ENCODE peak calls at places on chromosomes 13 and 19, in four cellular contexts. Q, N, Y and B are unnamed samples.

GRCh38 chr13:43545317-43545874 is 241.4 kb downstream of the ENOX1 start:
- DNase-seq in Y (no peak), N (no peak), Q (no peak), B (no peak)

GRCh38 chr19:6811906-6812305 is 39.4 kb downstream of the VAV1 start:
- DNase-seq in Q (peak), Y (no peak), N (peak), B (peak)

GRCh38 chr13:101784313-101784712 is 331.8 kb downstream of the ITGBL1 start:
- DNase-seq in Y (no peak), Q (no peak), N (no peak), B (no peak)

GRCh38 chr19:40549007-40549708 is 27.5 kb upstream of the SHKBP1 start:
- DNase-seq in Q (no peak), N (peak), Y (peak), B (peak)

GRCh38 chr19:3125900-3126524 is 9.8 kb upstream of the GNA15 start:
- DNase-seq in N (peak), Y (peak), Q (no peak), B (peak)

GRCh38 chr13:61664821-61665705 is 249.4 kb upstream of the PCDH20 start:
- DNase-seq in Q (no peak), N (no peak), Y (no peak), B (no peak)

GRCh38 chr19:35395762-35396199 is 24.9 kb downstream of the GPR42 start:
- DNase-seq in Q (no peak), Y (no peak), N (peak), B (no peak)

GRCh38 chr13:51083706-51084105 is 27.4 kb downstream of the C13orf42 start:
- DNase-seq in Q (no peak), N (no peak), Y (no peak), B (no peak)

GRCh38 chr13:29266743-29267142 is 328.7 kb downstream of the SLC7A1 start:
- DNase-seq in Q (no peak), Y (no peak), N (no peak), B (no peak)

GRCh38 chr19:18967358-18968146 is 26.5 kb upstream of the HOMER3 start:
- DNase-seq in N (no peak), Y (no peak), Q (no peak), B (peak)

GRCh38 chr19:1240925-1241324 is 626 bp upstream of the ATP5F1D start:
- DNase-seq in Q (no peak), N (no peak), Y (no peak), B (no peak)

GRCh38 chr13:77506874-77507273 is 28.6 kb upstream of the SCEL start:
- DNase-seq in Y (no peak), N (no peak), Q (no peak), B (no peak)

GRCh38 chr13:84651288-84651687 is 769.0 kb upstream of the SLITRK1 start:
- DNase-seq in Q (no peak), N (no peak), Y (no peak), B (no peak)

GRCh38 chr13:29925457-29925856 is 75.0 kb upstream of the UBL3 start:
- DNase-seq in Y (no peak), Q (no peak), N (peak), B (peak)

GRCh38 chr13:109521719-109522118 is 264.7 kb downstream of the IRS2 start:
- DNase-seq in Y (no peak), N (no peak), Q (no peak), B (no peak)

GRCh38 chr13:44293354-44293753 is 80.3 kb upstream of the SERP2 start:
- DNase-seq in Q (no peak), N (no peak), Y (no peak), B (no peak)

GRCh38 chr19:35531291-35531690 is 2.0 kb upstream of the GAPDHS start:
- DNase-seq in Q (no peak), N (no peak), Y (no peak), B (no peak)

GRCh38 chr19:2722541-2723344 is 1.6 kb upstream of the DIRAS1 start:
- DNase-seq in Q (no peak), N (peak), Y (no peak), B (peak)

GRCh38 chr19:45501730-45502014 is 3.4 kb downstream of the PPM1N start:
- DNase-seq in Q (no peak), Y (no peak), N (peak), B (no peak)

GRCh38 chr19:31350693-31351211 is 1.5 kb upstream of the TSHZ3 start:
- DNase-seq in Q (no peak), N (peak), Y (no peak), B (peak)

GRCh38 chr19:22144394-22144793 is 52.4 kb downstream of the ZNF676 start:
- DNase-seq in Y (no peak), Q (no peak), N (peak), B (no peak)

DNA sequence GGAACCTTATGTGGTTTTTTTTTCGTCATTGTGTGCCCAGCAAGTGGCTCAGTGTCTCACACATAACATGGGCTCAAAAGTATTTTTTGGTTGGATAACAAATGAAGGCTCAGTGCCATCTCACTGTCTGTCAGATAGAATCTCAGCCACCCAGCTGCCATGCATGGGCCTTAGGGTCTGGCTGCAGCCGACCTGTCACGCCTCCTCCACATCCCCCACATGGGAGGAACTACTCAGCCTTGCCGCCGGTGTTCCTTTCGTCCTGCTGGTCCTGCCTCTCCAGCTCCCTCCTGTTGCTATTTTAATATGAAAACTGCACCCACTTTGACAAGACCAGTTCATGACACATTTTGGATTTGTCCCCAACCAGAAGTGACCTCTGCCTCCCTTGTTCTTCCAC is 121.2 kb downstream of the SHISA2 start:
- DNase-seq in Y (no peak), N (peak), Q (no peak), B (no peak)
- TF ChIP-seq JUND in Y (no peak), N (no peak), Q (no peak), B (no peak)

GRCh38 chr13:32585625-32586021 is 629 bp upstream of the PDS5B start:
- DNase-seq in Y (no peak), Q (no peak), N (no peak), B (no peak)

GRCh38 chr13:32582991-32583390 is 3.3 kb upstream of the PDS5B start:
- DNase-seq in Q (no peak), N (no peak), Y (no peak), B (no peak)

GRCh38 chr13:32577032-32577431 is 9.2 kb upstream of the PDS5B start:
- DNase-seq in N (no peak), Y (no peak), Q (no peak), B (no peak)

GRCh38 chr13:32582281-32582680 is 4.0 kb upstream of the PDS5B start:
- DNase-seq in Y (no peak), N (no peak), Q (no peak), B (no peak)

DNA sequence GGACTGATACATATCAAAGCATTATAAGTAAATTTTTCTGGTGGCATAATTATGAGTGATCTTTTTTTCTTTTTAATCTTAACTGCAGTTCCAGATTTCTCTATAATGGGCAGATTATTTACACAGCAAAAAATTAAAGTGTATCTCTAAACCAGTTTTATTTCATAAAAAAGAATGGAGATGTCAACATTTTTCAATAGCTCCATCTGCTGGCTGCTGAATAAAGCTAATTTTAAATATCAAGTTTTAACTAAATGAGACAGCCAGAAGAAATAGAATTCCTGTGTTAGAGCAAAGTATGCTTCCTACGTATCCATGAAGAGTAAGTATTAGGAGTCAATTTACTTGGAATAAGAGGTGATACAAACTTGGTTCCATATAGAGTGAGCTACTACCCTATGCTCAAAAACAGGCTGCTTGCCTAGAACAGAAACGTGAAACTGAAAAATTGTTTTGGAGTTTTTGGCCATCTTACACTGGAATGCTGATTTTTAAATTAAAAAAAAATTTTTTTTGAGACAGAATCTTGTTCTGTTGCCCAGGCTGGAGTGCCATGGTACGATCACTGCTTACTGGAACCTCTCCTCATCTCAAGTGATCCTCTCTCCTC is 5.0 kb upstream of the PDS5B start:
- DNase-seq in N (no peak), Q (no peak), Y (no peak), B (peak)
- TF ChIP-seq JUND in N (no peak), Q (no peak), Y (no peak), B (no peak)

GRCh38 chr19:5778402-5778801 is 6.1 kb downstream of the PRR22 start:
- DNase-seq in Y (no peak), Q (no peak), N (no peak), B (no peak)
- TF ChIP-seq JUND in Y (no peak), Q (no peak), N (no peak), B (no peak)

GRCh38 chr19:4473011-4473410 is 914 bp downstream of the HDGFL2 start:
- DNase-seq in N (peak), Q (no peak), Y (no peak), B (no peak)

GRCh38 chr19:4471400-4472173 is 510 bp upstream of the HDGFL2 start:
- DNase-seq in Y (peak), Q (peak), N (peak), B (peak)

GRCh38 chr19:4474504-4475136 is 2.5 kb downstream of the HDGFL2 start:
- DNase-seq in Y (peak), N (peak), Q (no peak), B (peak)

GRCh38 chr19:4473708-4474503 is 1.8 kb downstream of the HDGFL2 start:
- DNase-seq in Y (no peak), N (peak), Q (no peak), B (no peak)

GRCh38 chr19:4472174-4472974 is at the start of gene HDGFL2:
- DNase-seq in N (no peak), Y (no peak), Q (no peak), B (no peak)
- TF ChIP-seq JUND in N (no peak), Y (no peak), Q (no peak), B (no peak)

GRCh38 chr13:110713981-110714797 is 689 bp downstream of the ING1 start:
- DNase-seq in Q (no peak), N (peak), Y (no peak), B (no peak)
- TF ChIP-seq JUND in Q (no peak), N (no peak), Y (no peak), B (no peak)

GRCh38 chr19:13102416-13102665 is 317 bp downstream of the LYL1 start:
- DNase-seq in Q (no peak), N (no peak), Y (no peak), B (no peak)

GRCh38 chr19:13104848-13105646 is 2.4 kb upstream of the LYL1 start:
- DNase-seq in Q (no peak), Y (no peak), N (no peak), B (no peak)

GRCh38 chr19:13102666-13103584 is at the start of gene LYL1:
- DNase-seq in Q (no peak), N (peak), Y (no peak), B (no peak)

GRCh38 chr19:13103585-13103923 is 896 bp upstream of the LYL1 start:
- DNase-seq in N (no peak), Q (no peak), Y (no peak), B (no peak)

DNA sequence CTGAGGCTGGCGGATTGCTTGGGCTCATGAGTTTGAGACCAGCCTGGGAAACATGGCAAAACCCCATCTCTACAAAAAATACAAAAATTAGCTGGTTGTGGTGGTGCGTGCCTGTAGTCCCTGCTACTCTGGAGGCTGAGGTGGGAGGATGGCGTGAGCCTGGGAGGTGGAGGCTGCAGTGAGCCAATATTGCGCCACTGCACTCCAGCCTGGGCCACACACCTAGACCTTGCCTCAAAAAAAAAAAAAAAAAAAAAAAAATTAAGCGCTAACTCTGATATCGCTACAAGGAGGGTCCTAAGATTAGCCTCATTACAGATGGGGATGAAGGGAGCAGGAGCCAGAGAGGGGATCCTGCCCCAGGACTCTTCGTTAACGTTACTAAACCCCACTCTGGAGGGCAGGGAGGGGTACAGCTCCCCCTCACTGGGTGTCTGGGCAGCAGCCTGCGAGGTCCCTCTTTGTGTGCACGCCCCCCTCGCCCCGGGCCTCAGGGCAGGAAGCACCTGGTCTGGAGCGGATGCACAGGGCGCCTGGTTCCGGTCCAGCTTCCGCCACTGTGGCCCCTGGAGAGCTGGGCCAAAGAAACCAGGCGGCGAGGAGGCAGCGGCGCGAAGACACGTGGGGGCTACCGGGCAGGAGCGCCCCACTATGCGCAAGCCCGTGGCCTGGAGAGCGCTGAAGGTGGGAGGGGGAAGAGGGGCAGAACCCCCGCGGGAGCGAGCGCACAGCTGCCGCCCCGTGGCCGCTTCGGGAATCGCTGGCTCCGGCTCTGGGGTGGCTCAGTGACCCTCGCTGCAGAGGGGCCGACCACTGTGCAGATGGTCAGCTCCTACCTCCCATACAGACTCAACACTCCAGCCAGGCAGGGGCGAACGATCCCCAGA is 1.5 kb upstream of the LYL1 start:
- DNase-seq in N (peak), Y (no peak), Q (no peak), B (no peak)
- TF ChIP-seq JUND in N (no peak), Y (no peak), Q (no peak), B (no peak)

DNA sequence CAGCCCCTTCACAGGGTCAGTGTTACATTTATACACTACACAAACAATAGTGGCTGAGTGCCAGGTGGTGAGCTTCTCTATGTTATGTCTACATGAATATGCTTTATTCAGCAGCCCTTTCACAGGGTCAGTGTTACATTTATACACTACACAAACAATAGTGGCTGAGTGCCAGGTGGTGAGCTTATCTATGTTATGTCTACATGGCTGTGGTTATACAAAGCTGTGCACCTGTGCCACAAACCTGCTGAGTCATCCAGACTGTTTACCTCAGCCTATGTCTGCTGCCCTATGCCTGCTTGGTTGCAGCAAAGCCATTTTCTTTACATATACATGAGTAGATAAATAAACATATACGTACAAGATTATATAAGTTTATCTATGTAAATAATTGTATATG is 76.5 kb downstream of the ZNF726 start:
- DNase-seq in Q (no peak), N (no peak), Y (no peak), B (peak)
- TF ChIP-seq JUND in Q (no peak), N (no peak), Y (no peak), B (no peak)

GRCh38 chr19:32876919-32877285 is 7.3 kb upstream of the SLC7A9 start:
- DNase-seq in N (no peak), Y (no peak), Q (no peak), B (no peak)
- TF ChIP-seq JUND in N (no peak), Y (no peak), Q (no peak), B (no peak)